ENCODE peak calls at places on chromosomes 12 and 14, in ten cellular contexts. H is SHP77, W is nucleus accumbens, T is ecto neural progenitor cell, X is choroid plexus epithelial cell, S is iPS-NIHi11, D is NCI-H146, G is NCI-H446, A is left ventricle myocardium inferior, L is HEK293T. Q is an unnamed sample.

GRCh38 chr14:52824479-52824878 is 33.1 kb upstream of the GNPNAT1 start:
- DNase-seq in D (no peak), W (no peak), L (no peak), S (no peak), X (no peak), T (no peak), A (no peak), G (no peak), H (no peak), Q (no peak)

GRCh38 chr14:104085889-104086201 is 345 bp downstream of the ASPG start:
- DNase-seq in T (no peak), S (no peak), W (no peak), X (no peak), H (no peak), A (no peak), G (no peak), D (no peak), L (no peak), Q (no peak)

GRCh38 chr12:109259545-109259895 is 49.6 kb downstream of the FOXN4 start:
- DNase-seq in L (no peak), A (no peak), W (no peak), H (no peak), D (no peak), G (no peak), S (no peak), X (no peak), T (no peak), Q (no peak)

GRCh38 chr12:74328623-74329022 is 209.0 kb upstream of the ATXN7L3B start:
- DNase-seq in L (no peak), G (no peak), A (no peak), X (peak), D (no peak), W (no peak), S (no peak), T (no peak), H (no peak), Q (no peak)

GRCh38 chr12:93476555-93476954 is 9.2 kb downstream of the MRPL42 start:
- DNase-seq in D (no peak), H (no peak), W (no peak), G (no peak), L (no peak), T (no peak), A (no peak), X (no peak), S (no peak), Q (no peak)

GRCh38 chr14:89455412-89455811 is 38.4 kb upstream of the FOXN3 start:
- DNase-seq in S (no peak), W (no peak), X (no peak), L (no peak), G (no peak), H (no peak), T (peak), A (no peak), D (no peak), Q (no peak)

GRCh38 chr12:31582155-31582554 is 8.8 kb downstream of the DENND5B start:
- DNase-seq in S (no peak), G (no peak), T (no peak), D (no peak), L (no peak), X (peak), H (no peak), A (no peak), W (no peak), Q (no peak)

GRCh38 chr14:77225254-77225653 is 43.7 kb downstream of the TMEM63C start:
- DNase-seq in L (no peak), D (no peak), H (no peak), T (no peak), S (no peak), W (no peak), A (no peak), G (no peak), X (no peak), Q (no peak)

GRCh38 chr12:30805959-30806358 is 51.2 kb upstream of the CAPRIN2 start:
- DNase-seq in D (peak), S (no peak), A (no peak), T (no peak), X (no peak), L (no peak), G (no peak), H (no peak), W (no peak), Q (no peak)

GRCh38 chr12:115467531-115467930 is 783.6 kb upstream of the TBX3 start:
- DNase-seq in D (no peak), T (no peak), S (no peak), H (no peak), X (no peak), W (no peak), A (no peak), G (no peak), L (no peak), Q (no peak)

GRCh38 chr12:32437095-32437515 is 37.7 kb downstream of the FGD4 start:
- DNase-seq in S (peak), L (no peak), W (no peak), D (no peak), T (no peak), G (no peak), H (no peak), A (no peak), X (peak), Q (no peak)